ENCODE peak calls at places on chromosomes 7 and 10, in ten cellular contexts. C, Y, J, B, H, A, X, M, P and V are unnamed samples.

GRCh38 chr10:70958396-70958795 is 70.0 kb upstream of the PCBD1 start:
- DNase-seq in H (no peak), P (no peak), J (no peak), C (no peak), B (no peak), M (no peak), Y (no peak), X (no peak), A (no peak), V (no peak)

GRCh38 chr10:92483539-92483938 is 90.4 kb downstream of the IDE start:
- DNase-seq in B (no peak), X (no peak), J (no peak), P (no peak), M (no peak), C (no peak), A (no peak), H (no peak), Y (no peak), V (no peak)

GRCh38 chr7:27174077-27175004 is at the start of gene HOXA10:
- DNase-seq in A (no peak), Y (peak), H (peak), J (peak), X (no peak), P (no peak), M (no peak), B (no peak), C (no peak), V (no peak)

GRCh38 chr10:42999385-43000020 is 77.4 kb upstream of the RET start:
- DNase-seq in Y (no peak), X (no peak), P (no peak), M (no peak), H (no peak), B (no peak), J (peak), C (no peak), A (no peak), V (no peak)

GRCh38 chr7:37052673-37053072 is 328.4 kb upstream of the AOAH start:
- DNase-seq in C (peak), H (no peak), M (peak), B (no peak), X (peak), J (no peak), A (no peak), Y (peak), P (no peak), V (peak)

GRCh38 chr10:105288613-105289012 is 647.5 kb downstream of the SORCS3 start:
- DNase-seq in H (no peak), A (no peak), J (no peak), M (no peak), X (no peak), C (no peak), Y (no peak), P (no peak), B (no peak), V (no peak)

GRCh38 chr10:15817407-15818046 is 42.8 kb downstream of the MINDY3 start:
- DNase-seq in C (no peak), M (no peak), A (no peak), H (no peak), X (no peak), Y (no peak), B (no peak), P (no peak), J (no peak), V (peak)

GRCh38 chr7:138506764-138507163 is 46.7 kb downstream of the TRIM24 start:
- DNase-seq in M (no peak), B (no peak), C (no peak), Y (no peak), H (no peak), A (no peak), P (no peak), J (no peak), X (no peak), V (no peak)

GRCh38 chr7:137695942-137696341 is 150.8 kb downstream of the DGKI start:
- DNase-seq in J (no peak), H (no peak), M (no peak), P (no peak), C (no peak), Y (no peak), X (no peak), A (no peak), B (no peak), V (no peak)

GRCh38 chr10:29243750-29244149 is 45.1 kb upstream of the LYZL1 start:
- DNase-seq in P (no peak), H (no peak), A (no peak), Y (peak), X (no peak), C (no peak), M (peak), J (no peak), B (peak), V (no peak)

GRCh38 chr10:100148353-100149211 is 37.2 kb downstream of the ERLIN1 start:
- DNase-seq in P (no peak), M (no peak), H (no peak), X (no peak), A (no peak), B (peak), J (no peak), Y (no peak), C (no peak), V (no peak)

GRCh38 chr10:34313353-34313752 is 501.7 kb downstream of the PARD3 start:
- DNase-seq in B (no peak), A (no peak), Y (no peak), J (no peak), X (no peak), H (no peak), M (no peak), P (no peak), C (no peak), V (no peak)

GRCh38 chr10:129756912-129757861 is 206.9 kb downstream of the EBF3 start:
- DNase-seq in A (peak), J (peak), B (no peak), X (no peak), Y (peak), H (peak), P (peak), M (no peak), C (no peak), V (peak)

GRCh38 chr7:97731736-97732370 is at the start of gene TAC1:
- DNase-seq in J (no peak), C (peak), X (no peak), B (no peak), H (no peak), Y (no peak), A (no peak), P (no peak), M (peak), V (peak)

GRCh38 chr10:43287056-43288007 is 20.5 kb upstream of the RASGEF1A start:
- DNase-seq in H (peak), Y (no peak), X (peak), A (peak), P (no peak), M (no peak), C (no peak), B (peak), J (peak), V (peak)

GRCh38 chr10:126392068-126392467 is 3.8 kb upstream of the ADAM12 start:
- DNase-seq in C (no peak), A (no peak), J (no peak), H (no peak), X (no peak), M (no peak), P (no peak), B (no peak), Y (no peak), V (no peak)

GRCh38 chr10:29839826-29840515 is 205.2 kb upstream of the SVIL start:
- DNase-seq in Y (peak), X (no peak), H (no peak), B (no peak), M (no peak), C (no peak), P (no peak), A (peak), J (peak), V (no peak)

GRCh38 chr10:112057072-112057471 is 126.5 kb downstream of the GPAM start:
- DNase-seq in A (no peak), H (no peak), Y (no peak), J (no peak), C (no peak), B (no peak), P (no peak), X (no peak), M (no peak), V (no peak)

GRCh38 chr10:123301077-123301875 is 147.1 kb downstream of the BUB3 start:
- DNase-seq in Y (peak), H (no peak), B (no peak), J (no peak), M (peak), X (no peak), C (peak), P (peak), A (no peak), V (no peak)

GRCh38 chr10:15227611-15228372 is 59.3 kb upstream of the NMT2 start:
- DNase-seq in A (no peak), C (peak), Y (no peak), J (no peak), B (no peak), M (no peak), H (no peak), X (no peak), P (no peak), V (no peak)

GRCh38 chr7:126840869-126841268 is 411.9 kb downstream of the GRM8 start:
- DNase-seq in B (no peak), H (no peak), M (no peak), X (no peak), C (no peak), P (no peak), Y (no peak), A (no peak), J (no peak), V (peak)

GRCh38 chr10:5549462-5550249 is 24.9 kb downstream of the CALML3 start:
- DNase-seq in X (no peak), C (no peak), J (peak), A (no peak), P (no peak), B (no peak), M (no peak), Y (no peak), H (no peak), V (no peak)

GRCh38 chr10:104706886-104707285 is 65.8 kb downstream of the SORCS3 start:
- DNase-seq in A (no peak), J (no peak), P (no peak), C (no peak), B (no peak), H (no peak), M (no peak), Y (no peak), X (no peak), V (no peak)

GRCh38 chr7:44195901-44196300 is 4.9 kb upstream of the YKT6 start:
- DNase-seq in J (peak), P (no peak), B (no peak), M (no peak), Y (no peak), X (no peak), C (no peak), H (no peak), A (no peak), V (no peak)

GRCh38 chr7:149398195-149398820 is 62.6 kb downstream of the ZNF777 start:
- DNase-seq in M (no peak), P (no peak), C (no peak), H (no peak), A (no peak), B (no peak), Y (no peak), J (no peak), X (no peak), V (no peak)

GRCh38 chr10:80739963-80740715 is 202.4 kb downstream of the SH2D4B start:
- DNase-seq in Y (no peak), M (no peak), C (no peak), B (no peak), P (no peak), J (no peak), X (no peak), H (no peak), A (no peak), V (no peak)

GRCh38 chr10:3573498-3573897 is 211.5 kb downstream of the KLF6 start:
- DNase-seq in M (no peak), P (no peak), B (no peak), A (no peak), H (no peak), Y (no peak), X (no peak), C (no peak), J (no peak), V (peak)

GRCh38 chr10:3324572-3324971 is 152.0 kb upstream of the PITRM1 start:
- DNase-seq in A (no peak), X (no peak), H (no peak), B (no peak), C (no peak), Y (no peak), M (no peak), J (no peak), P (no peak), V (no peak)

GRCh38 chr10:88831709-88832108 is 19.9 kb downstream of the ANKRD22 start:
- DNase-seq in H (no peak), X (no peak), A (no peak), P (no peak), J (no peak), B (no peak), M (no peak), Y (no peak), C (no peak), V (no peak)

GRCh38 chr7:2956076-2956475 is 87.6 kb downstream of the CARD11 start:
- DNase-seq in Y (no peak), X (no peak), M (no peak), A (no peak), P (no peak), C (no peak), B (no peak), J (peak), H (no peak), V (no peak)

GRCh38 chr10:30885423-30885822 is 146.2 kb downstream of the ZNF438 start:
- DNase-seq in B (no peak), H (no peak), Y (no peak), A (no peak), C (no peak), J (no peak), M (no peak), X (no peak), P (no peak), V (no peak)

GRCh38 chr10:3853016-3853415 is 68.0 kb upstream of the KLF6 start:
- DNase-seq in C (no peak), J (no peak), X (no peak), H (no peak), M (no peak), Y (peak), P (no peak), B (no peak), A (no peak), V (no peak)

GRCh38 chr7:125257617-125258016 is 328.0 kb upstream of the POT1 start:
- DNase-seq in B (no peak), X (no peak), C (no peak), J (no peak), A (no peak), P (no peak), H (no peak), Y (no peak), M (no peak), V (no peak)

GRCh38 chr7:120014920-120015465 is 258.0 kb upstream of the KCND2 start:
- DNase-seq in A (no peak), C (peak), Y (no peak), X (no peak), J (no peak), M (peak), P (no peak), B (no peak), H (no peak), V (peak)

GRCh38 chr10:99791831-99792230 is 9.4 kb downstream of the ABCC2 start:
- DNase-seq in Y (no peak), B (no peak), C (no peak), H (no peak), X (no peak), A (no peak), M (no peak), P (no peak), J (no peak), V (no peak)

DNA sequence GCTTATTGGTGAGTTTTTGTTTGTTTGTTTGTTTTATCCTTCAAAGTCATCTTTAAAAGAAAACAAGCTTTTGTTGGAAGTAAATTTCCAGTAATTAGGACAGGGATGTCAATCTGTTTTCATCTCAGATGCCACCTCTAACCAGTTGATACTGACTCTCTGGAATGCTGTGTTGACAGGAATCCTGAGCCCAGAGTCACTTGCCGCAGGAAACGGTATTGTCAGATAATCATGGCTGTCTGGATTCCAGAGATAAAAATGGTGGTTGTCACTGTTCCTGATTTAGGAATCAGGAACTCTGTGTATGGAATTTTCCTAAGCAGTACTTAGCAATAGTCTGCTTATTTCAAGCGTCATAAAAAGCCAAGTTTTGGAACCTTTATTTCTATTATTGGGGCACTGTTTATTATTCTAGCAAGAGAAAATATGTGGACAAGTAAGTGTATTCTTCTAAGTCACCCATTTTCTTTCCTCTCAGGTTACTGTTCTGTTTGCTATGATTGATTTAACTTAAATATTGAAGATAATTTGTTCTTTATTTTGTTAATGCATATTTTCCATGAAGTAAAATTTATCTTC is 39.2 kb downstream of the CDC123 start:
- DNase-seq in Y (no peak), C (no peak), M (no peak), H (no peak), B (no peak), J (no peak), A (no peak), P (no peak), X (no peak), V (peak)
- H3K27ac ChIP-seq in Y (no peak), C (no peak), M (no peak), H (no peak), B (no peak), J (no peak), A (no peak), P (peak), X (no peak), V (peak)

GRCh38 chr10:110163192-110163773 is 44.1 kb upstream of the MXI1 start:
- DNase-seq in H (no peak), Y (no peak), A (no peak), C (no peak), J (no peak), B (no peak), P (no peak), X (no peak), M (peak), V (no peak)
- H3K4me3 ChIP-seq in H (no peak), Y (no peak), A (no peak), C (no peak), J (no peak), B (no peak), P (no peak), X (no peak), M (no peak), V (no peak)

DNA sequence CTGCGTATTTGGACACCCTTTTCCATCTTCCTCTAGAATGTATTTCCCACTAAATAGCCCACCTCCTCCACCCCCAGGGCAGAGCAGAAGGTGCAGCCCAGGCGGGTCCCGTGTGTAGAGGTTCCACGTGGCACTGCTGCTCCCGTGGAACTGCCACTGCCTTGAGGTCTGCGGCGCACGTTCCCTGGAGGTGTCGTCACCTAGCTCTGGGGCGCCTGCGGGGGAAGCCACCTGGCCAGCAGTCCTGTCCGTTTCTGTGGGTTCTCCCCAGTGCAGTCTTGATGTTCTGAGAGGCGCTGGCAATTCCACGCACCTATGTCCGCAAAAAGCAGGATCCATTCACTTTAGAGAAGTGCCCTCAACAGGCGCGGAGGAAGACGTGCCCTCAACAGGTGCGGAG is 21.9 kb downstream of the BNIP3 start:
- DNase-seq in M (no peak), X (no peak), P (no peak), J (peak), C (no peak), A (no peak), Y (peak), B (no peak), H (no peak), V (no peak)
- H3K27ac ChIP-seq in M (no peak), X (no peak), P (no peak), J (no peak), C (no peak), A (no peak), Y (no peak), B (no peak), H (no peak), V (peak)

GRCh38 chr7:48321319-48322010 is 150.2 kb downstream of the ABCA13 start:
- DNase-seq in M (no peak), P (no peak), Y (no peak), H (no peak), X (no peak), A (no peak), B (no peak), J (no peak), C (no peak), V (no peak)
- H3K4me3 ChIP-seq in M (no peak), P (no peak), Y (no peak), H (no peak), X (no peak), A (no peak), B (no peak), J (no peak), C (no peak), V (no peak)

GRCh38 chr7:5671053-5671452 is 110.4 kb downstream of the RNF216 start:
- DNase-seq in H (no peak), B (no peak), A (no peak), P (no peak), C (no peak), J (no peak), X (no peak), Y (no peak), M (no peak), V (no peak)
- H3K27ac ChIP-seq in H (peak), B (no peak), A (no peak), P (no peak), C (no peak), J (peak), X (no peak), Y (no peak), M (no peak), V (peak)

GRCh38 chr10:91381562-91381923 is 28.6 kb upstream of the HECTD2 start:
- DNase-seq in B (no peak), H (no peak), M (peak), P (peak), Y (no peak), A (peak), J (no peak), C (no peak), X (no peak), V (peak)
- H3K4me3 ChIP-seq in B (no peak), H (no peak), M (no peak), P (no peak), Y (no peak), A (peak), J (no peak), C (no peak), X (no peak), V (no peak)

GRCh38 chr10:124734311-124735166 is 9.6 kb downstream of the FAM53B start:
- DNase-seq in A (peak), B (no peak), P (peak), C (no peak), X (peak), Y (no peak), J (peak), M (no peak), H (no peak), V (no peak)

GRCh38 chr10:124733566-124734245 is 10.5 kb downstream of the FAM53B start:
- DNase-seq in C (no peak), B (no peak), Y (no peak), H (no peak), A (peak), X (peak), P (peak), J (peak), M (no peak), V (no peak)

GRCh38 chr10:124736491-124737136 is 7.6 kb downstream of the FAM53B start:
- DNase-seq in M (no peak), X (no peak), Y (peak), J (peak), P (peak), H (peak), B (no peak), C (peak), A (peak), V (peak)

GRCh38 chr10:124737221-124737620 is 7.0 kb downstream of the FAM53B start:
- DNase-seq in M (no peak), A (no peak), J (no peak), B (no peak), P (peak), H (no peak), C (no peak), Y (no peak), X (no peak), V (no peak)

GRCh38 chr10:124735491-124736286 is 8.5 kb downstream of the FAM53B start:
- DNase-seq in H (no peak), C (no peak), P (peak), B (no peak), X (no peak), M (no peak), J (peak), Y (no peak), A (no peak), V (no peak)
- H3K27ac ChIP-seq in H (peak), C (no peak), P (peak), B (no peak), X (peak), M (no peak), J (peak), Y (peak), A (peak), V (peak)

GRCh38 chr7:121480566-121481335 is 84.6 kb upstream of the FAM3C start:
- DNase-seq in C (no peak), B (no peak), A (no peak), M (peak), J (no peak), Y (no peak), H (no peak), X (no peak), P (no peak), V (peak)
- H3K4me3 ChIP-seq in C (no peak), B (no peak), A (no peak), M (peak), J (no peak), Y (no peak), H (no peak), X (no peak), P (no peak), V (no peak)

GRCh38 chr7:12391922-12392615 is 11.6 kb downstream of the VWDE start:
- DNase-seq in H (no peak), P (no peak), B (no peak), Y (no peak), M (no peak), J (no peak), C (no peak), X (no peak), A (no peak), V (no peak)

GRCh38 chr7:12386237-12386839 is 17.3 kb downstream of the VWDE start:
- DNase-seq in X (no peak), M (peak), A (no peak), P (no peak), C (no peak), J (no peak), B (no peak), Y (no peak), H (no peak), V (no peak)

GRCh38 chr7:12385364-12385786 is 18.3 kb downstream of the VWDE start:
- DNase-seq in J (no peak), C (no peak), B (no peak), M (peak), P (no peak), A (no peak), Y (no peak), H (no peak), X (no peak), V (no peak)

GRCh38 chr7:12389089-12389700 is 14.5 kb downstream of the VWDE start:
- DNase-seq in P (no peak), Y (peak), B (peak), A (no peak), M (peak), J (no peak), C (peak), H (peak), X (peak), V (peak)
- H3K27ac ChIP-seq in P (no peak), Y (no peak), B (no peak), A (no peak), M (no peak), J (no peak), C (no peak), H (no peak), X (no peak), V (peak)